ENCODE peak calls at places on chromosomes 7 and 10, in four cellular contexts. One of them, this sample, is unnamed.
A peak's percentile ranks its signal among the peaks of the same experiment; 100 is the strongest.

GRCh38 chr7:2487586-2488271 is 11.5 kb upstream of the GRIFIN start:
- DNase-seq in testis: peak; percentile 70
- DNase-seq in lower lobe of right lung: no peak
- DNase-seq in BE2C: no peak
- DNase-seq in this sample: no peak

GRCh38 chr7:90180011-90180585 is 25.8 kb downstream of the STEAP1 start:
- DNase-seq in testis: no peak
- DNase-seq in BE2C: no peak
- DNase-seq in lower lobe of right lung: no peak
- DNase-seq in this sample: no peak

GRCh38 chr7:85186083-85186520 is 754 bp downstream of the SEMA3D start:
- DNase-seq in testis: peak; percentile 55
- DNase-seq in BE2C: peak; percentile 51
- DNase-seq in lower lobe of right lung: no peak
- DNase-seq in this sample: peak; percentile 62

GRCh38 chr10:16341637-16342036 is 95.2 kb upstream of the PTER start:
- DNase-seq in lower lobe of right lung: no peak
- DNase-seq in BE2C: no peak
- DNase-seq in testis: no peak
- DNase-seq in this sample: no peak

GRCh38 chr7:19248681-19249080 is 103.5 kb upstream of the FERD3L start:
- DNase-seq in lower lobe of right lung: no peak
- DNase-seq in testis: no peak
- DNase-seq in BE2C: no peak
- DNase-seq in this sample: no peak

GRCh38 chr7:102273749-102274712 is 12.6 kb upstream of the SH2B2 start:
- DNase-seq in testis: no peak
- DNase-seq in lower lobe of right lung: no peak
- DNase-seq in BE2C: no peak
- DNase-seq in this sample: no peak

GRCh38 chr10:22702348-22702747 is 12.0 kb downstream of the PIP4K2A start:
- DNase-seq in BE2C: no peak
- DNase-seq in lower lobe of right lung: no peak
- DNase-seq in testis: no peak
- DNase-seq in this sample: no peak

GRCh38 chr7:2247141-2247985 is 5.3 kb downstream of the NUDT1 start:
- DNase-seq in testis: no peak
- DNase-seq in lower lobe of right lung: no peak
- DNase-seq in BE2C: peak; percentile 69
- DNase-seq in this sample: peak; percentile 65

GRCh38 chr10:43315535-43316245 is 48.8 kb upstream of the RASGEF1A start:
- DNase-seq in testis: no peak
- DNase-seq in lower lobe of right lung: no peak
- DNase-seq in BE2C: no peak
- DNase-seq in this sample: no peak

GRCh38 chr10:44028384-44029137 is 356.3 kb downstream of the CXCL12 start:
- DNase-seq in testis: no peak
- DNase-seq in BE2C: no peak
- DNase-seq in lower lobe of right lung: no peak
- DNase-seq in this sample: no peak

GRCh38 chr7:127578036-127578684 is 7.2 kb downstream of the GCC1 start:
- DNase-seq in BE2C: peak; percentile 46
- DNase-seq in testis: no peak
- DNase-seq in lower lobe of right lung: no peak
- DNase-seq in this sample: no peak

GRCh38 chr7:76428868-76429805 is 4.4 kb downstream of the ZP3 start:
- DNase-seq in testis: no peak
- DNase-seq in lower lobe of right lung: no peak
- DNase-seq in BE2C: no peak
- DNase-seq in this sample: no peak

GRCh38 chr7:31263363-31263762 is 77.2 kb downstream of the NEUROD6 start:
- DNase-seq in testis: no peak
- DNase-seq in BE2C: no peak
- DNase-seq in lower lobe of right lung: no peak
- DNase-seq in this sample: no peak

GRCh38 chr10:91975438-91975837 is 51.9 kb downstream of the BTAF1 start:
- DNase-seq in lower lobe of right lung: no peak
- DNase-seq in BE2C: no peak
- DNase-seq in testis: no peak
- DNase-seq in this sample: no peak

GRCh38 chr10:114374141-114374791 is 30.0 kb downstream of the AFAP1L2 start:
- DNase-seq in testis: peak; percentile 79
- DNase-seq in lower lobe of right lung: no peak
- DNase-seq in BE2C: peak; percentile 64
- DNase-seq in this sample: no peak

GRCh38 chr10:88158506-88159123 is 295.2 kb downstream of the PTEN start:
- DNase-seq in testis: no peak
- DNase-seq in lower lobe of right lung: no peak
- DNase-seq in BE2C: no peak
- DNase-seq in this sample: no peak

GRCh38 chr7:7664344-7664743 is 23.8 kb downstream of the UMAD1 start:
- DNase-seq in testis: no peak
- DNase-seq in lower lobe of right lung: no peak
- DNase-seq in BE2C: no peak
- DNase-seq in this sample: no peak

GRCh38 chr7:7667187-7667586 is 26.6 kb downstream of the UMAD1 start:
- DNase-seq in lower lobe of right lung: no peak
- DNase-seq in testis: no peak
- DNase-seq in BE2C: no peak
- DNase-seq in this sample: no peak

GRCh38 chr7:7665031-7665430 is 24.5 kb downstream of the UMAD1 start:
- DNase-seq in testis: no peak
- DNase-seq in lower lobe of right lung: no peak
- DNase-seq in BE2C: no peak
- DNase-seq in this sample: no peak

DNA sequence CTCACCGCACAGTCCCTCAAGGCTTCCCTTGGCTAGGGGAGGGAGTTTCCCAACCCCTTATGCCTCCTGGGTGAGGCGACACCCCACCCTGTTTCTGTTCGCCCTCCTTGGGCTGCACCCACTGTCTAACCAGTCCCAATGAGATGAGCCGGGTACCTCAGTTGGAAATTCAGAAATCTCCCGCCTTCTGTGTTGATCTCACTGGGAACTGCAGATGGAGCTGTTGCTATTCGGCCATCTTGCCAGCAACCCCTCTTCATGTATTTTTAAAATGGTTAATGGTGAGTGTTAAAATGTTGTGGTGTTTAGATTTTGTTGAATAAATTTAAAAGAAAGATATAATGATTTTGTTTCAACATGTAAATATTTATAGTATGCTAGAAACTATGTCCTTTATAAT is 22.0 kb downstream of the UMAD1 start:
- DNase-seq in lower lobe of right lung: no peak
- DNase-seq in BE2C: peak; percentile 38
- DNase-seq in testis: no peak
- DNase-seq in this sample: no peak
- TF ChIP-seq CTCF in lower lobe of right lung: no peak
- TF ChIP-seq CTCF in BE2C: peak; percentile 66
- TF ChIP-seq CTCF in testis: no peak
- TF ChIP-seq CTCF in this sample: peak; percentile 26

DNA sequence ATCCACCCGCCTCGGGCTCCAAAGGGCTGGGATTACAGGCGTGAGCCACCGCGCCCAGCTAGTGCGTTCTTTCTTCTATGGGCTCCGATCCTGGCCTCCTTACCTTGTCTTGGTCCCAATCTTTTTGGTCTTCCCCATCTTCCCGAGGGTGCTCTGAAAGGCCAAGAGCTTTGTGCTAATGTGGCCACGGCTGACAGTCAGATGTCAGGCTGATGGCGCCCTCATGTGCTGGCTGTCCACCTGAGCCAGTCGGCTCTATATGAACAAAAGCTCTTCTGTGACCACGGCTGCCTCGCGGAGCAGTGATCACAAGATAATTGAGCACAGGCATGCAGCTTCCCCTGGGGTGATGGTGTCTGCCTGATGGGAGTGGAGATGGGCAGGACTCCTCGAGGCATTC is 11.0 kb upstream of the AHCYL2 start:
- DNase-seq in testis: no peak
- DNase-seq in lower lobe of right lung: no peak
- DNase-seq in BE2C: peak; percentile 44
- DNase-seq in this sample: no peak
- TF ChIP-seq CTCF in testis: no peak
- TF ChIP-seq CTCF in lower lobe of right lung: no peak
- TF ChIP-seq CTCF in BE2C: peak; percentile 33
- TF ChIP-seq CTCF in this sample: no peak

GRCh38 chr10:104183682-104184081 is 48.5 kb downstream of the CFAP43 start:
- DNase-seq in lower lobe of right lung: no peak
- DNase-seq in testis: no peak
- DNase-seq in BE2C: no peak
- DNase-seq in this sample: no peak
- TF ChIP-seq CTCF in lower lobe of right lung: no peak
- TF ChIP-seq CTCF in testis: no peak
- TF ChIP-seq CTCF in BE2C: no peak
- TF ChIP-seq CTCF in this sample: no peak

GRCh38 chr7:152030561-152030960 is 5.1 kb downstream of the GALNT11 start:
- DNase-seq in BE2C: no peak
- DNase-seq in lower lobe of right lung: no peak
- DNase-seq in testis: no peak
- DNase-seq in this sample: no peak

GRCh38 chr7:152025937-152026890 is 740 bp downstream of the GALNT11 start:
- DNase-seq in testis: no peak
- DNase-seq in lower lobe of right lung: no peak
- DNase-seq in BE2C: no peak
- DNase-seq in this sample: no peak

DNA sequence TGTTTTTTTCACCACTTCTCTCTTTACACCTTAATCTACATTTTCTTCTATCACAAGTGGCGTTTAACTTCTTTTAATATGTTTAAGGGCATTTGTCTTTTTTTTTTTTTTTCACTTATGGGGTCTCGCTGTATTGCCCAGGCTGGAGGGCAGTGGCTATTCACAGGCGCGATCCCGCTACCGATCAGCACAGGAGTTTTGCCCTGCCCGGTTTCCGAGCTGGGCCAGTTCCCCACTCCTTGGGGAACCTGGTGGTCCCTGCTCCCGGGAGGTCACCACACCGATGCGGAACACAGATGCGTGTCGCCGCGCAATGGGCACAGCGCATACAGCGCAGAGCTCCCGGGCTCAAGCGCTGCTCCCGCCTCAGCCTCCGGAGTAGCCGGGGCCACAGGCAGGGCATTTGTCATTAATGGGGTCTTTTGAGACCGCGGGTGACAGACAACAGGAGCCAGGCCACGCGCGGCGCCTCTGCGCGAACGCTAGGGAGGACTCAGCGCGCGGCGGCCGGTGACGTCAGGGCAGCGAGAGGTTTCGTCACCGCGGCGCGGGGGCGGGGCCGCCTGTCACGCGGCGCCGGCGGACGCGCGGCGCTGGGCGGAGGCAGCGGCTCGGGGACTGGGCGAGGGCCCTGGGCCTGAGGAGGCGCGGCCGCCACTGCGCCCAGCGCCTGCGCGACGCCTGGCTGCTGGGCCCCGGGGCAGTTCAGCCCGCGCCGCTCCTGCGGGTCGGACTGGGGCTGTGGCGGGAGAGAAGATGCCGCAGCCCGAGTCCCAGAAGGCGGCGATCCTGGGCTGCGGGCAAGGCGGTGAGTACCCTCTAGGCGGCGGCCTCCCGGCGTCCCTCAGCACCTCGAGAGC is at the start of gene GALNT11:
- DNase-seq in BE2C: peak; percentile 92
- DNase-seq in testis: peak; percentile 85
- DNase-seq in lower lobe of right lung: peak; percentile 91
- DNase-seq in this sample: peak; percentile 91
- TF ChIP-seq CTCF in BE2C: no peak
- TF ChIP-seq CTCF in testis: peak; percentile 10
- TF ChIP-seq CTCF in lower lobe of right lung: peak; percentile 26
- TF ChIP-seq CTCF in this sample: peak; percentile 8

GRCh38 chr7:50125766-50126165 is 32.7 kb upstream of the ZPBP start:
- DNase-seq in testis: no peak
- DNase-seq in BE2C: no peak
- DNase-seq in lower lobe of right lung: no peak
- DNase-seq in this sample: no peak

GRCh38 chr7:50121269-50121668 is 28.2 kb upstream of the ZPBP start:
- DNase-seq in lower lobe of right lung: no peak
- DNase-seq in testis: no peak
- DNase-seq in BE2C: no peak
- DNase-seq in this sample: no peak

GRCh38 chr7:50119815-50120637 is 27.0 kb upstream of the ZPBP start:
- DNase-seq in BE2C: peak; percentile 19
- DNase-seq in testis: no peak
- DNase-seq in lower lobe of right lung: no peak
- DNase-seq in this sample: peak; percentile 14
- TF ChIP-seq CTCF in BE2C: peak; percentile 50
- TF ChIP-seq CTCF in testis: no peak
- TF ChIP-seq CTCF in lower lobe of right lung: no peak
- TF ChIP-seq CTCF in this sample: peak; percentile 57

GRCh38 chr10:10434312-10434711 is 583.4 kb upstream of the CELF2 start:
- DNase-seq in testis: no peak
- DNase-seq in BE2C: no peak
- DNase-seq in lower lobe of right lung: no peak
- DNase-seq in this sample: no peak
- TF ChIP-seq CTCF in testis: no peak
- TF ChIP-seq CTCF in BE2C: no peak
- TF ChIP-seq CTCF in lower lobe of right lung: no peak
- TF ChIP-seq CTCF in this sample: no peak

GRCh38 chr7:73852500-73852899 is 8.5 kb upstream of the TMEM270 start:
- DNase-seq in BE2C: no peak
- DNase-seq in lower lobe of right lung: no peak
- DNase-seq in testis: no peak
- DNase-seq in this sample: no peak
- TF ChIP-seq CTCF in BE2C: no peak
- TF ChIP-seq CTCF in lower lobe of right lung: no peak
- TF ChIP-seq CTCF in testis: no peak
- TF ChIP-seq CTCF in this sample: no peak

GRCh38 chr7:47581821-47582747 is at the start of gene TNS3:
- DNase-seq in BE2C: peak; percentile 47
- DNase-seq in testis: peak; percentile 45
- DNase-seq in lower lobe of right lung: peak; percentile 68
- DNase-seq in this sample: peak; percentile 75
- TF ChIP-seq CTCF in BE2C: no peak
- TF ChIP-seq CTCF in testis: no peak
- TF ChIP-seq CTCF in lower lobe of right lung: peak; percentile 15
- TF ChIP-seq CTCF in this sample: no peak

This sample was measured in nephron progenitor cell.